ENCODE peak calls at places on chromosomes 16 and 17, in six cellular contexts. One of them, this sample, is unnamed.

GRCh38 chr16:65105173-65105572 is 16.7 kb downstream of the CDH11 start:
- DNase-seq in T follicular helper cell: no peak
- DNase-seq in stomach: no peak
- DNase-seq in lower leg skin: no peak
- DNase-seq in stimulated activated CD8-positive, alpha-beta memory T cell treated with anti-CD3 and anti-CD28 coated beads, Interleukin-15, amount 100 ng/mL, for 1 hour: no peak
- DNase-seq in GM12865: no peak
- DNase-seq in this sample: no peak

GRCh38 chr16:85055503-85056210 is 28.1 kb downstream of the KIAA0513 start:
- DNase-seq in T follicular helper cell: peak; percentile 62
- DNase-seq in stimulated activated CD8-positive, alpha-beta memory T cell treated with anti-CD3 and anti-CD28 coated beads, Interleukin-15, amount 100 ng/mL, for 1 hour: peak; percentile 44
- DNase-seq in GM12865: peak; percentile 91
- DNase-seq in stomach: peak; percentile 64
- DNase-seq in lower leg skin: peak; percentile 65
- DNase-seq in this sample: peak; percentile 65

GRCh38 chr16:88487920-88488842 is 35.1 kb downstream of the ZFPM1 start:
- DNase-seq in GM12865: no peak
- DNase-seq in stomach: peak; percentile 96
- DNase-seq in lower leg skin: no peak
- DNase-seq in T follicular helper cell: no peak
- DNase-seq in stimulated activated CD8-positive, alpha-beta memory T cell treated with anti-CD3 and anti-CD28 coated beads, Interleukin-15, amount 100 ng/mL, for 1 hour: no peak
- DNase-seq in this sample: no peak

GRCh38 chr17:49515196-49515770 is 20.2 kb downstream of the NGFR start:
- DNase-seq in GM12865: peak; percentile 95
- DNase-seq in stimulated activated CD8-positive, alpha-beta memory T cell treated with anti-CD3 and anti-CD28 coated beads, Interleukin-15, amount 100 ng/mL, for 1 hour: no peak
- DNase-seq in lower leg skin: peak; percentile 83
- DNase-seq in stomach: peak; percentile 86
- DNase-seq in T follicular helper cell: no peak
- DNase-seq in this sample: no peak

GRCh38 chr17:39198186-39198566 is 707 bp upstream of the CACNB1 start:
- DNase-seq in stimulated activated CD8-positive, alpha-beta memory T cell treated with anti-CD3 and anti-CD28 coated beads, Interleukin-15, amount 100 ng/mL, for 1 hour: no peak
- DNase-seq in lower leg skin: no peak
- DNase-seq in stomach: no peak
- DNase-seq in T follicular helper cell: no peak
- DNase-seq in GM12865: no peak
- DNase-seq in this sample: no peak

GRCh38 chr16:19844945-19845641 is 39.6 kb downstream of the GPRC5B start:
- DNase-seq in GM12865: no peak
- DNase-seq in lower leg skin: peak; percentile 36
- DNase-seq in T follicular helper cell: no peak
- DNase-seq in stimulated activated CD8-positive, alpha-beta memory T cell treated with anti-CD3 and anti-CD28 coated beads, Interleukin-15, amount 100 ng/mL, for 1 hour: no peak
- DNase-seq in stomach: no peak
- DNase-seq in this sample: no peak

GRCh38 chr16:49336581-49336980 is 37.0 kb upstream of the C16orf78 start:
- DNase-seq in lower leg skin: no peak
- DNase-seq in stomach: peak; percentile 1
- DNase-seq in T follicular helper cell: no peak
- DNase-seq in stimulated activated CD8-positive, alpha-beta memory T cell treated with anti-CD3 and anti-CD28 coated beads, Interleukin-15, amount 100 ng/mL, for 1 hour: no peak
- DNase-seq in GM12865: no peak
- DNase-seq in this sample: no peak

GRCh38 chr17:74772071-74772470 is 4.1 kb downstream of the NAT9 start:
- DNase-seq in lower leg skin: no peak
- DNase-seq in stomach: no peak
- DNase-seq in stimulated activated CD8-positive, alpha-beta memory T cell treated with anti-CD3 and anti-CD28 coated beads, Interleukin-15, amount 100 ng/mL, for 1 hour: no peak
- DNase-seq in GM12865: no peak
- DNase-seq in T follicular helper cell: no peak
- DNase-seq in this sample: no peak

This sample was measured in T-helper 9 cell.